ENCODE peak calls at places on chromosomes 16 and 17, in four cellular contexts. K is HL-60, G is IMR-90, C is skeletal muscle cell. P is an unnamed sample.

GRCh38 chr16:12802048-12802447 is 1.6 kb downstream of the CPPED1 start:
- DNase-seq in K (no peak), G (no peak), C (no peak), P (no peak)

GRCh38 chr16:25978227-25978626 is 286.5 kb downstream of the HS3ST4 start:
- DNase-seq in K (no peak), G (no peak), C (no peak), P (no peak)

GRCh38 chr17:45742251-45742650 is 41.9 kb upstream of the CRHR1 start:
- DNase-seq in K (no peak), G (no peak), C (no peak), P (no peak)

GRCh38 chr17:17890773-17891759 is 54.3 kb upstream of the SREBF1 start:
- DNase-seq in K (peak; percentile 18), G (peak; percentile 72), C (no peak), P (peak; percentile 73)

GRCh38 chr17:7695586-7695985 is 7.3 kb downstream of the WRAP53 start:
- DNase-seq in K (no peak), G (no peak), C (no peak), P (no peak)

GRCh38 chr17:65261682-65262636 is 124.8 kb downstream of the RGS9 start:
- DNase-seq in K (no peak), G (peak; percentile 46), C (no peak), P (peak; percentile 45)

GRCh38 chr17:42672038-42672437 is 4.8 kb downstream of the PLEKHH3 start:
- DNase-seq in K (no peak), G (no peak), C (no peak), P (no peak)

GRCh38 chr17:8443756-8444155 is 8.1 kb downstream of the NDEL1 start:
- DNase-seq in K (no peak), G (no peak), C (no peak), P (no peak)

GRCh38 chr17:41464682-41465081 is 2.5 kb downstream of the KRT32 start:
- DNase-seq in K (no peak), G (peak; percentile 91), C (peak; percentile 51), P (peak; percentile 96)

GRCh38 chr17:70239391-70239826 is 70.1 kb downstream of the KCNJ2 start:
- DNase-seq in K (no peak), G (no peak), C (no peak), P (no peak)

GRCh38 chr17:47358652-47359051 is 34.9 kb downstream of the EFCAB13 start:
- DNase-seq in K (no peak), G (no peak), C (no peak), P (no peak)

GRCh38 chr16:22977294-22977697 is 163.3 kb downstream of the HS3ST2 start:
- DNase-seq in K (no peak), G (no peak), C (no peak), P (peak; percentile 7)

GRCh38 chr16:15854061-15854460 is 2.8 kb downstream of the MYH11 start:
- DNase-seq in K (no peak), G (no peak), C (no peak), P (no peak)

GRCh38 chr16:15856217-15856616 is 611 bp downstream of the MYH11 start:
- DNase-seq in K (no peak), G (no peak), C (no peak), P (no peak)

GRCh38 chr16:15854906-15855703 is 1.7 kb downstream of the MYH11 start:
- DNase-seq in K (no peak), G (no peak), C (no peak), P (no peak)

GRCh38 chr16:15856901-15857778 is at the start of gene MYH11:
- DNase-seq in K (peak; percentile 14), G (no peak), C (no peak), P (no peak)

DNA sequence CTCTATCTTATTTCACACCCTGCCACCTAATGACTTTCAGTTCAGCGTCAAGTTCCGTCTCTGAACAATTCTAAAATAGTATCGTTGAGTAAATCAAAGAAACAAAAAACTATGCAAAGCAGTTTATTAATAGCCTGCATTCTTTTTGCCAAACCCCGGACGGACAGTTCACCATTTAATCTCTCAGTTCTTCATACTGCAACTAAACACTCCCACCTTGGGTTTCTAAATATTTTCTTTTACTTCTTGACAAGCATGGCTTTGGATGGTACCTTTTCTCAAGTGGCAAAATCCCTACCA is 1.2 kb downstream of the MYH11 start:
- DNase-seq in K (no peak), G (no peak), C (no peak), P (no peak)
- H3K4me3 ChIP-seq in K (no peak overlapping the region), G (no peak overlapping the region), C (no peak overlapping the region), P (no peak overlapping the region)

GRCh38 chr17:50129303-50129945 is 536 bp downstream of the SAMD14 start:
- DNase-seq in K (no peak), G (peak; percentile 57), C (no peak), P (no peak)

GRCh38 chr17:50125420-50125997 is 4.5 kb downstream of the SAMD14 start:
- DNase-seq in K (no peak), G (no peak), C (no peak), P (no peak)

GRCh38 chr17:50128441-50129302 is 1.3 kb downstream of the SAMD14 start:
- DNase-seq in K (no peak), G (peak; percentile 18), C (no peak), P (no peak)

GRCh38 chr17:50129946-50130777 is at the start of gene SAMD14:
- DNase-seq in K (no peak), G (peak; percentile 25), C (no peak), P (no peak)

GRCh38 chr17:50127661-50128361 is 2.1 kb downstream of the SAMD14 start:
- DNase-seq in K (peak; percentile 47), G (peak; percentile 45), C (no peak), P (no peak)
- H3K4me3 ChIP-seq in K (no peak overlapping the region), G (no peak overlapping the region), C (no peak overlapping the region), P (no peak overlapping the region)

DNA sequence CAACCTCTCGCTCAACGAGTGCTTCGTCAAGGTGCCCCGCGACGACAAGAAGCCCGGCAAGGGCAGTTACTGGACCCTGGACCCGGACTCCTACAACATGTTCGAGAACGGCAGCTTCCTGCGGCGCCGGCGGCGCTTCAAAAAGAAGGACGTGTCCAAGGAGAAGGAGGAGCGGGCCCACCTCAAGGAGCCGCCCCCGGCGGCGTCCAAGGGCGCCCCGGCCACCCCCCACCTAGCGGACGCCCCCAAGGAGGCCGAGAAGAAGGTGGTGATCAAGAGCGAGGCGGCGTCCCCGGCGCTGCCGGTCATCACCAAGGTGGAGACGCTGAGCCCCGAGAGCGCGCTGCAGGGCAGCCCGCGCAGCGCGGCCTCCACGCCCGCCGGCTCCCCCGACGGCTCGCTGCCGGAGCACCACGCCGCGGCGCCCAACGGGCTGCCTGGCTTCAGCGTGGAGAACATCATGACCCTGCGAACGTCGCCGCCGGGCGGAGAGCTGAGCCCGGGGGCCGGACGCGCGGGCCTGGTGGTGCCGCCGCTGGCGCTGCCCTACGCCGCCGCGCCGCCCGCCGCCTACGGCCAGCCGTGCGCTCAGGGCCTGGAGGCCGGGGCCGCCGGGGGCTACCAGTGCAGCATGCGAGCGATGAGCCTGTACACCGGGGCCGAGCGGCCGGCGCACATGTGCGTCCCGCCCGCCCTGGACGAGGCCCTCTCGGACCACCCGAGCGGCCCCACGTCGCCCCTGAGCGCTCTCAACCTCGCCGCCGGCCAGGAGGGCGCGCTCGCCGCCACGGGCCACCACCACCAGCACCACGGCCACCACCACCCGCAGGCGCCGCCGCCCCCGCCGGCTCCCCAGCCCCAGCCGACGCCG is 1.3 kb downstream of the FOXC2 start:
- DNase-seq in K (no peak), G (peak; percentile 39), C (no peak), P (peak; percentile 47)
- H3K4me3 ChIP-seq in K (no peak overlapping the region), G (peak overlapping the region; percentile 98), C (peak overlapping the region; percentile 87), P (peak overlapping the region; percentile 85)

GRCh38 chr16:7268182-7268581 is 64.5 kb upstream of the RBFOX1 start:
- DNase-seq in K (peak; percentile 21), G (no peak), C (no peak), P (no peak)
- H3K4me3 ChIP-seq in K (no peak overlapping the region), G (no peak overlapping the region), C (no peak overlapping the region), P (no peak overlapping the region)

DNA sequence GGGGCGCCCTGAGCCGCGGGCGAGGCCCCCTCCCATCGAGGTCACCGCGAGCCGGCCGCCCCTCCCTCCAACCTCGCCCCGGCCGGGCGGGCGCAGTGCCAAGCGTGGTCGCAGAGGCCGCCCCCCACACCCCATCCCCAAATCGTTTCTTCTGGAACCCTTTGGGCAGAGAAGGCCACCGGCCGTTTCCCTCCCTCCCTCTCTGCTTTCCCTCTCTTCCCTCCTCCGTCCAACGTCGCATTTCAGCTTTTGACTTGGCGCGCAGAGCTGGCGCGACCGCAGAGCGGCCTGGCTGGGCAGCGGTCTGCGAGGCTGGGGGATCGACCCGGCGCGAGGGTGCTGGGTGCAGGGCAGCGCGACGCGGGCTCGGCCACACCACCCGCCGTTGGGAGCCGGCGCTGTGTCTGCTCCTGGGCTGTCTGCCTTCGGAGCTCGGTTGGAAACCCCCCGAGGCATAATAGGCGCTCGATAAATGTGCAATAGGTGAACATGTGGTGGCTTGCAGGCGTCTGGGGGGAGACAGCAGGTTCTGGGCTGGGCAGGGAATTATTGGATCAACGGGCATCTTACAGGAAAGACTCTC is 2.9 kb upstream of the NTN3 start:
- DNase-seq in K (no peak), G (peak; percentile 11), C (no peak), P (no peak)
- H3K4me3 ChIP-seq in K (peak overlapping the region; percentile 0), G (peak overlapping the region; percentile 50), C (peak overlapping the region; percentile 52), P (peak overlapping the region; percentile 60)

DNA sequence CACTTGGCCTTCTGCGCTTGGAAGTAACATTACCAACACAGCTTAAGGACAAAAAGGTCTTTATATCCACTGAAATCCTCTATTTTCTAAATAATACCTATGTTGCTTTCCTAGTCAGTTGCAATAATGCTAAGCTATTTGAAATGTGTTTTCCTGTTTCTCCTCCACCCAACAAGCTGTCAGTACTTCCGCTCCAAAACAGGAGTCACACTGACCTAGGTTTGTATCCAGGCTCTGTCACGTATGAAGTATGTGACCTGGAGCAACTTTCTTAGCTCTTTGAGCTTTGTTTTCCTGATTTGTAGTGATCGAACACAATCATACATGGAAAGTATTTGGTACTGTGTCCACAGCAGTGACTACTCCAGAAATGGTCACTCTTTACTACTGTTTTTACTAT is 24.3 kb upstream of the MYLK3 start:
- DNase-seq in K (no peak), G (no peak), C (no peak), P (no peak)
- H3K4me3 ChIP-seq in K (no peak overlapping the region), G (no peak overlapping the region), C (no peak overlapping the region), P (no peak overlapping the region)

GRCh38 chr16:3142770-3143169 is 7.9 kb downstream of the ZNF213 start:
- DNase-seq in K (no peak), G (no peak), C (no peak), P (no peak)
- H3K4me3 ChIP-seq in K (no peak overlapping the region), G (no peak overlapping the region), C (no peak overlapping the region), P (no peak overlapping the region)

DNA sequence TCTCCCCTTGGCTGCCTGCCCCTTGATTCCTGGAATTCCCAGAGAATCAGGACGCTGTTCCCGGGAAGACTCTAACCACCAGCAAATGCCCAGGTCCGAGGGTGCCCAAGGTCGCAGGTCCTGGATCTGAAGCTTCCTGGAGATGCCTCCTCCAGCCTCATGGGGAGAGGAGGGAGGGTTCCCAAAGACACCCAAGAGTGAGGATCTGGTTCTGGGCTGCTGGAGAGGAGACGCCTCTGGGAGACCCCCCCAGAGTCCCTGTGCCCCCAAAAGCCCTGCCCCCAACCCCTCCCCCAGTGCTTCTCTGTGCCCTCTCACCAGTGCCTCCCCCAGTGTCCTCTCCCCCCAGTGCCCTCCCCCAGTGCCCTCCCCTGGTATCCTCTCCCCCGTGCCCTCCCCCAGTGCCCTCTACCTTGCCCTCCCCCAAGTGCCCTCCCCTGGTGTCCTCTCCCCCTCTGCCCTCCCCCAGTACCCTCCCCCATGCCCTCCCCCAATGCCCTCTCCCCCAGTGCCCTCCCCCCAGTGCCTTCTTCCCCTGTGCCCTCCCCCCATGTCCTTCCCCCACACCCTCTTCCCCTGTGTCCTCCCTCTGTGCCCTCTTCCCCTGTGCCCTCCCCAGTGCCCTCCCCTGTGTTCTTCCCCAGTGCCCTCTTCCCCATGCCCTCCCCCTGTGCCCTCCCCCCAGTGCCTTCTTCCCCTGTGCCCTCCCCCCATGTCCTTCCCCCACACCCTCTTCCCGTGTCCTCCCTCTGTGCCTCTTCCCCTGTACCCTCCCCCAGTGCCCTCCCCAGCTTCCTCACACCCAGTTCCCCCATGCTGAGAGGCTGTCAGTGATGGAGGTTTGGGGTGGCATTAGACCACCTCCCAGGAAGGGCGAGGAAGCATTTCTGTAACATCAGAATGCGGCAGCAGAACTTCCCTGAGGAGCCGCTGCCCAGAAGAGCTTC is 6.3 kb upstream of the SECTM1 start:
- DNase-seq in K (peak; percentile 64), G (no peak), C (no peak), P (no peak)
- H3K4me3 ChIP-seq in K (no peak overlapping the region), G (no peak overlapping the region), C (peak overlapping the region; percentile 2), P (peak overlapping the region; percentile 53)